ENCODE peak calls at places on chromosomes 13 and 19, in four cellular contexts. P is MM.1S; T is NCI-H460; C is stimulated activated CD4-positive, alpha-beta T cell treated with anti-CD3 and anti-CD28 coated beads, Interleukin-1b, Interleukin-23, amount 100 ng/mL, for 1 hour. M is an unnamed sample.

GRCh38 chr13:26694609-26695359 is 65.8 kb downstream of the GPR12 start:
- DNase-seq in P (no peak), T (no peak), C (no peak), M (no peak)

GRCh38 chr13:114260818-114261217 is 20.6 kb upstream of the UPF3A start:
- DNase-seq in P (no peak), T (no peak), C (no peak), M (no peak)

GRCh38 chr13:112990783-112991182 is 21.8 kb downstream of the MCF2L start:
- DNase-seq in P (peak; percentile 84), T (no peak), C (no peak), M (no peak)

GRCh38 chr13:101556676-101557121 is 104.2 kb downstream of the ITGBL1 start:
- DNase-seq in P (no peak), T (no peak), C (no peak), M (no peak)

GRCh38 chr19:20479483-20479882 is 86.1 kb downstream of the ZNF737 start:
- DNase-seq in P (no peak), T (no peak), C (no peak), M (no peak)

GRCh38 chr13:57588639-57589038 is 42.9 kb upstream of the PCDH17 start:
- DNase-seq in P (no peak), T (no peak), C (no peak), M (no peak)

GRCh38 chr13:28744091-28744536 is 25.3 kb upstream of the SLC46A3 start:
- DNase-seq in P (no peak), T (no peak), C (no peak), M (no peak)

GRCh38 chr13:44380404-44381165 is 7.0 kb downstream of the SERP2 start:
- DNase-seq in P (no peak), T (no peak), C (no peak), M (no peak)

GRCh38 chr13:34671136-34671535 is 270.9 kb upstream of the NBEA start:
- DNase-seq in P (no peak), T (no peak), C (no peak), M (peak; percentile 76)

GRCh38 chr19:35370722-35371121 is at the start of gene GPR42:
- DNase-seq in P (no peak), T (no peak), C (no peak), M (no peak)

GRCh38 chr13:41284512-41285288 is 21.3 kb upstream of the MTRF1 start:
- DNase-seq in P (no peak), T (peak; percentile 75), C (no peak), M (no peak)

GRCh38 chr19:1035998-1036621 is 3.8 kb upstream of the ABCA7 start:
- DNase-seq in P (no peak), T (no peak), C (no peak), M (no peak)

GRCh38 chr19:1481893-1482360 is 2.9 kb upstream of the C19orf25 start:
- DNase-seq in P (no peak), T (no peak), C (no peak), M (no peak)

GRCh38 chr13:29526741-29527140 is 68.7 kb downstream of the SLC7A1 start:
- DNase-seq in P (no peak), T (no peak), C (no peak), M (no peak)

M was measured in cerebellar nuclear complex.